ENCODE peak calls at places on chromosomes 11 and 22, in ten cellular contexts. P, T, E, U, K, B, R, N, Q and W are unnamed samples. For H3K4me1, the result is how much of the 10 kb centered on the place peaks cover.

GRCh38 chr11:127627629-127628462 is 627.3 kb upstream of the KIRREL3 start:
- DNase-seq in T (no peak), B (no peak), E (peak), P (peak), Q (no peak), R (no peak), N (no peak), U (no peak), K (no peak), W (peak)

GRCh38 chr11:131546218-131546895 is 175.9 kb downstream of the NTM start:
- DNase-seq in N (no peak), T (no peak), R (no peak), P (no peak), E (no peak), B (no peak), Q (no peak), K (no peak), U (no peak), W (no peak)

GRCh38 chr11:27081056-27081455 is 40.4 kb downstream of the BBOX1 start:
- DNase-seq in T (no peak), E (peak), K (no peak), N (no peak), B (no peak), P (no peak), R (no peak), U (no peak), Q (no peak), W (no peak)

GRCh38 chr22:47175151-47175760 is 412.8 kb downstream of the TBC1D22A start:
- DNase-seq in N (peak), P (peak), Q (peak), B (no peak), K (peak), E (peak), U (no peak), T (no peak), R (no peak), W (no peak)

GRCh38 chr11:77223797-77224196 is 77.7 kb downstream of the GDPD4 start:
- DNase-seq in K (no peak), E (no peak), T (no peak), B (no peak), Q (no peak), R (no peak), P (no peak), U (no peak), N (no peak), W (no peak)

GRCh38 chr22:28759861-28760560 is 12.5 kb upstream of the CCDC117 start:
- DNase-seq in N (no peak), K (no peak), T (no peak), P (no peak), B (peak), U (no peak), Q (no peak), R (peak), E (peak), W (no peak)

GRCh38 chr11:75668508-75669297 is at the start of gene MAP6:
- DNase-seq in Q (no peak), P (peak), E (no peak), R (peak), U (no peak), N (no peak), K (no peak), B (no peak), T (peak), W (no peak)

GRCh38 chr11:1934326-1935155 is 12.6 kb upstream of the MRPL23 start:
- DNase-seq in U (no peak), T (no peak), P (no peak), B (no peak), N (peak), R (no peak), Q (no peak), K (no peak), E (no peak), W (no peak)

GRCh38 chr11:120457996-120458395 is 53.6 kb upstream of the GRIK4 start:
- DNase-seq in K (no peak), E (no peak), N (no peak), Q (no peak), U (no peak), P (no peak), T (no peak), R (no peak), B (no peak), W (no peak)

GRCh38 chr22:31870890-31871289 is 73.4 kb upstream of the YWHAH start:
- DNase-seq in B (no peak), T (no peak), U (no peak), K (no peak), R (peak), N (no peak), Q (no peak), E (peak), P (peak), W (peak)

GRCh38 chr22:23565942-23566715 is 14.0 kb downstream of the IGLL1 start:
- DNase-seq in B (no peak), E (no peak), U (no peak), Q (no peak), P (peak), R (no peak), K (peak), N (peak), T (no peak), W (no peak)

GRCh38 chr11:353315-353857 is 15.9 kb upstream of the B4GALNT4 start:
- DNase-seq in T (peak), E (peak), P (peak), N (peak), R (peak), B (no peak), K (peak), U (peak), Q (peak), W (peak)

GRCh38 chr11:130400793-130401483 is 27.5 kb downstream of the ADAMTS8 start:
- DNase-seq in E (peak), B (no peak), K (no peak), P (no peak), U (no peak), Q (no peak), R (no peak), T (no peak), N (no peak), W (no peak)

GRCh38 chr11:1281326-1281973 is 28.0 kb downstream of the TOLLIP start:
- DNase-seq in E (no peak), U (no peak), N (no peak), R (no peak), Q (no peak), B (no peak), T (no peak), P (no peak), K (no peak), W (no peak)

GRCh38 chr11:15114501-15115475 is at the start of gene INSC:
- DNase-seq in Q (no peak), U (no peak), B (no peak), R (no peak), P (peak), N (no peak), T (no peak), K (no peak), E (peak), W (no peak)

GRCh38 chr11:660281-660680 is 23.2 kb downstream of the DRD4 start:
- DNase-seq in Q (no peak), R (no peak), B (no peak), T (no peak), P (no peak), K (no peak), N (no peak), U (no peak), E (no peak), W (no peak)

GRCh38 chr22:23822101-23822671 is 16.6 kb downstream of the DERL3 start:
- DNase-seq in R (no peak), Q (no peak), E (no peak), P (no peak), K (no peak), N (no peak), U (no peak), T (no peak), B (no peak), W (no peak)

GRCh38 chr11:29129850-29130249 is 887.0 kb downstream of the KCNA4 start:
- DNase-seq in U (no peak), N (no peak), K (no peak), B (no peak), T (no peak), R (peak), P (no peak), E (peak), Q (no peak), W (no peak)

GRCh38 chr11:20483931-20484330 is 96.4 kb downstream of the PRMT3 start:
- DNase-seq in N (no peak), K (no peak), P (no peak), T (no peak), Q (no peak), B (no peak), E (peak), R (no peak), U (no peak), W (no peak)

GRCh38 chr22:17706451-17706900 is 67.8 kb downstream of the BID start:
- DNase-seq in B (no peak), T (peak), R (peak), E (peak), U (peak), P (peak), K (peak), N (peak), Q (no peak), W (no peak)

GRCh38 chr11:35412285-35412684 is 7.1 kb downstream of the SLC1A2 start:
- DNase-seq in E (peak), B (no peak), R (peak), K (no peak), N (no peak), P (no peak), Q (no peak), U (no peak), T (peak), W (no peak)

GRCh38 chr11:36550385-36551115 is 17.3 kb upstream of the RAG1 start:
- DNase-seq in Q (no peak), U (no peak), P (no peak), R (no peak), T (no peak), B (no peak), K (no peak), N (no peak), E (no peak), W (no peak)

GRCh38 chr11:40602866-40603578 is 856.4 kb downstream of the LRRC4C start:
- DNase-seq in K (no peak), U (no peak), B (peak), T (no peak), R (no peak), P (no peak), Q (no peak), E (no peak), N (no peak), W (no peak)

GRCh38 chr11:114358711-114359110 is 41.6 kb downstream of the C11orf71 start:
- DNase-seq in K (no peak), N (no peak), U (no peak), Q (no peak), R (no peak), T (no peak), P (no peak), B (no peak), E (peak), W (no peak)

GRCh38 chr11:130338667-130339066 is 23.9 kb upstream of the ZBTB44 start:
- DNase-seq in B (no peak), E (no peak), R (no peak), P (no peak), N (no peak), K (no peak), U (no peak), Q (no peak), T (no peak), W (no peak)

GRCh38 chr11:19576054-19576453 is 136.6 kb upstream of the NAV2 start:
- DNase-seq in R (no peak), N (no peak), U (no peak), T (no peak), Q (no peak), B (no peak), K (no peak), P (no peak), E (peak), W (no peak)

GRCh38 chr11:104836711-104837110 is 61.5 kb downstream of the CASP12 start:
- DNase-seq in Q (no peak), B (no peak), E (no peak), P (no peak), R (no peak), U (no peak), N (no peak), K (no peak), T (no peak), W (no peak)

GRCh38 chr22:26585104-26585790 is 4.7 kb downstream of the TPST2 start:
- DNase-seq in T (peak), R (peak), U (peak), Q (no peak), K (peak), B (no peak), N (peak), P (peak), E (peak), W (no peak)
- TF ChIP-seq CTCF in T (no peak), R (no peak), U (no peak), Q (no peak), K (no peak), B (no peak), N (no peak), P (no peak), E (no peak), W (no peak)

DNA sequence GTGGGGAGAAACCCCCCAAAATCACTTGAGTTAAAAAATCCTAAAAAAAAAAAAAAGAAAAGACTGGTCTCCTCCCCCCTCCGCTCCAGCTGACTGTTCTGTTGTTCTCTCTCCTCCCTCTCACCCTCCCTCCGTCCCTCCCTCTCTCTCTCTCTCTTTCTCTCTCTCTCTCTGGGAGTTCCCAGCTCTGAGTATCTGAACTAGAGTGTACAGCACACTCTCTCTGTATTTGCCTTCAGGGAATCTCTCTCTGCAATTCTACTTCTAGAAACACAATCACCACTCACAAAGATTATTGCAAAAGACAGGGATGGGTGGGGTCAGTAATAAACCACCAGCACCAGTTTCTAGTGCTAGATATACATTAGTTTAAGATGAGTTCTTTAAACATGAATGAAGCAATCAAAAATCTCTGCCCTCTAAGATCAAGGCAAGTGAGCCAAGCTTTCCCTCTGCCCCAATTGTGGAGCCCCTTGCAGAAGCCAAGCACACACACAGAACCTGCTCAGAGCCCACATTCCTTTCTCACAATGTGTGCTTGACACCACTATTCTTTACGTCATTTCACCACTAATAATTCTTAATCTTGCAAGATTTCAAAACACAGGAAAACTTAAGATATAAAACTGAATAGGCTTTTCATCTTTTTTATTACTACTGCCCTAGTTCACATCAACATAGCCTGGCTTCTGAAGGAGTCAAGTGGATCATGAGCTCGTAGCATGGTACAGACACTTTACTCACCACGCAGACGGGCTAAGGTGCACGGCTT is 133.5 kb downstream of the RBFOX2 start:
- DNase-seq in E (peak), P (no peak), Q (no peak), T (no peak), R (peak), K (peak), U (peak), B (no peak), N (peak), W (no peak)
- H3K4me1 ChIP-seq in E (under half), P (under half), Q (under half), T (under half), R (under half), K (half or more), U (under half), B (under half), N (under half), W (under half)

GRCh38 chr11:68550485-68550817 is 89.9 kb downstream of the PPP6R3 start:
- DNase-seq in B (no peak), U (no peak), R (no peak), K (no peak), N (no peak), E (peak), P (no peak), T (no peak), Q (no peak), W (no peak)

GRCh38 chr11:68551223-68551622 is 90.7 kb downstream of the PPP6R3 start:
- DNase-seq in Q (no peak), B (no peak), P (no peak), U (no peak), E (no peak), K (no peak), R (no peak), N (no peak), T (no peak), W (no peak)

GRCh38 chr11:68551777-68552176 is 91.2 kb downstream of the PPP6R3 start:
- DNase-seq in R (no peak), B (no peak), K (no peak), P (no peak), U (no peak), T (no peak), Q (no peak), E (no peak), N (no peak), W (no peak)

GRCh38 chr11:68552542-68552941 is 92.0 kb downstream of the PPP6R3 start:
- DNase-seq in B (no peak), Q (no peak), N (no peak), T (no peak), E (no peak), U (no peak), K (no peak), R (no peak), P (no peak), W (no peak)

GRCh38 chr11:68549789-68550484 is 89.4 kb downstream of the PPP6R3 start:
- DNase-seq in U (peak), B (no peak), E (no peak), Q (no peak), P (no peak), R (no peak), T (no peak), N (no peak), K (no peak), W (no peak)
- TF ChIP-seq POLR2A in U (no peak), B (no peak), E (no peak), Q (no peak), P (no peak), R (no peak), T (no peak), N (no peak), K (no peak), W (no peak)

GRCh38 chr11:73962097-73962705 is 11.4 kb downstream of the DNAJB13 start:
- DNase-seq in K (no peak), N (no peak), P (no peak), U (no peak), E (no peak), Q (no peak), B (no peak), T (no peak), R (no peak), W (no peak)

GRCh38 chr11:73968356-73968966 is 14.2 kb downstream of the UCP2 start:
- DNase-seq in U (no peak), Q (no peak), B (no peak), K (no peak), T (no peak), E (no peak), N (no peak), R (no peak), P (no peak), W (no peak)

GRCh38 chr11:73965764-73966121 is 14.9 kb downstream of the DNAJB13 start:
- DNase-seq in K (no peak), U (no peak), R (no peak), T (no peak), E (no peak), Q (peak), N (no peak), P (no peak), B (no peak), W (no peak)

GRCh38 chr11:73963861-73964260 is 13.0 kb downstream of the DNAJB13 start:
- DNase-seq in B (no peak), Q (peak), E (no peak), U (no peak), K (peak), P (no peak), R (no peak), T (no peak), N (no peak), W (no peak)

GRCh38 chr11:73965076-73965763 is 14.4 kb downstream of the DNAJB13 start:
- DNase-seq in Q (peak), P (no peak), E (no peak), N (no peak), B (no peak), U (no peak), K (no peak), R (peak), T (no peak), W (peak)
- TF ChIP-seq CTCF in Q (no peak), P (no peak), E (no peak), N (no peak), B (no peak), U (no peak), K (no peak), R (no peak), T (no peak), W (no peak)

DNA sequence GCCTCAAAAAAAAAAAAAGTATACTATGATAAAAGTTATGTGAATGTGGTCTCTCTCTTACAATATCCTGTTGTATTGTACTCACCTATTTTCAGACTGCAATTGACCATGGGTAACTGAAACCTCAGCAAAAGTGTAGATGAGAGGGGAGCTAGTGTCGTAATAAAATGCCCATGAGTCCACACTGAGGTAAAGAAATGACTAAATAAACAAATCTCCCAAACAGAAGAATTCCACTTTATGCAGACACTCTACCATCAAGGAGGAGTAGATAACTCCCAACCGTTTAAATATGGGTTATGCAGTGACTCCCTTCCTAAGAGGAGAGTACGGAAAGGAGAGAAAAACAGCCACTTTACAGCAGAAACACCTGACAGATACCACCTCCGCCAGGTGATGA is 14.6 kb downstream of the GNB1L start:
- DNase-seq in U (no peak), N (no peak), P (no peak), B (no peak), E (no peak), K (no peak), T (no peak), Q (no peak), R (no peak), W (no peak)
- H3K4me1 ChIP-seq in U (under half), N (under half), P (under half), B (under half), E (under half), K (under half), T (under half), Q (under half), R (under half), W (under half)